ENCODE peak calls at places on chromosome 19, in four cellular contexts. One of them, this sample, is unnamed.

GRCh38 chr19:18239303-18239702 is 13.1 kb upstream of the PDE4C start:
- DNase-seq in hepatocyte: no peak
- DNase-seq in right cardiac atrium: no peak
- DNase-seq in pancreas: no peak
- DNase-seq in this sample: no peak

GRCh38 chr19:17576758-17577532 is 21.5 kb downstream of the COLGALT1 start:
- DNase-seq in right cardiac atrium: peak
- DNase-seq in hepatocyte: peak
- DNase-seq in pancreas: peak
- DNase-seq in this sample: peak

GRCh38 chr19:55493052-55493649 is 4.9 kb downstream of the SSC5D start:
- DNase-seq in right cardiac atrium: no peak
- DNase-seq in pancreas: peak
- DNase-seq in hepatocyte: no peak
- DNase-seq in this sample: no peak

GRCh38 chr19:5960005-5961001 is 17.6 kb downstream of the RANBP3 start:
- DNase-seq in pancreas: peak
- DNase-seq in right cardiac atrium: no peak
- DNase-seq in hepatocyte: no peak
- DNase-seq in this sample: no peak

GRCh38 chr19:8373867-8374813 is 10.2 kb downstream of the ANGPTL4 start:
- DNase-seq in right cardiac atrium: peak
- DNase-seq in hepatocyte: no peak
- DNase-seq in pancreas: peak
- DNase-seq in this sample: peak

GRCh38 chr19:46042252-46042883 is 1.6 kb upstream of the IGFL4 start:
- DNase-seq in right cardiac atrium: no peak
- DNase-seq in hepatocyte: no peak
- DNase-seq in pancreas: no peak
- DNase-seq in this sample: peak

GRCh38 chr19:18763674-18764590 is 27.2 kb downstream of the COMP start:
- DNase-seq in pancreas: no peak
- DNase-seq in hepatocyte: no peak
- DNase-seq in right cardiac atrium: peak
- DNase-seq in this sample: no peak

GRCh38 chr19:19348266-19348665 is 27.6 kb downstream of the MAU2 start:
- DNase-seq in pancreas: no peak
- DNase-seq in right cardiac atrium: no peak
- DNase-seq in hepatocyte: no peak
- DNase-seq in this sample: no peak

GRCh38 chr19:17721821-17722220 is 2.5 kb downstream of the MAP1S start:
- DNase-seq in hepatocyte: no peak
- DNase-seq in right cardiac atrium: peak
- DNase-seq in pancreas: no peak
- DNase-seq in this sample: no peak

GRCh38 chr19:3471954-3472655 is 8.2 kb downstream of the SMIM24 start:
- DNase-seq in pancreas: peak
- DNase-seq in right cardiac atrium: peak
- DNase-seq in hepatocyte: no peak
- DNase-seq in this sample: no peak

GRCh38 chr19:10061717-10062310 is 24.3 kb upstream of the SHFL start:
- DNase-seq in pancreas: no peak
- DNase-seq in right cardiac atrium: no peak
- DNase-seq in hepatocyte: no peak
- DNase-seq in this sample: no peak

GRCh38 chr19:41478875-41479756 is 36.2 kb downstream of the ERICH4 start:
- DNase-seq in right cardiac atrium: no peak
- DNase-seq in pancreas: no peak
- DNase-seq in hepatocyte: no peak
- DNase-seq in this sample: no peak

GRCh38 chr19:41479757-41480191 is 36.8 kb downstream of the ERICH4 start:
- DNase-seq in pancreas: peak
- DNase-seq in right cardiac atrium: peak
- DNase-seq in hepatocyte: no peak
- DNase-seq in this sample: no peak

GRCh38 chr19:41478171-41478570 is 35.2 kb downstream of the ERICH4 start:
- DNase-seq in right cardiac atrium: no peak
- DNase-seq in hepatocyte: no peak
- DNase-seq in pancreas: no peak
- DNase-seq in this sample: no peak

GRCh38 chr19:41476583-41476982 is 33.6 kb downstream of the ERICH4 start:
- DNase-seq in right cardiac atrium: no peak
- DNase-seq in hepatocyte: no peak
- DNase-seq in pancreas: no peak
- DNase-seq in this sample: no peak

GRCh38 chr19:41480336-41480735 is 37.4 kb downstream of the ERICH4 start:
- DNase-seq in right cardiac atrium: no peak
- DNase-seq in pancreas: no peak
- DNase-seq in hepatocyte: no peak
- DNase-seq in this sample: no peak
- H3K4me3 ChIP-seq in right cardiac atrium: no peak
- H3K4me3 ChIP-seq in pancreas: no peak
- H3K4me3 ChIP-seq in hepatocyte: no peak
- H3K4me3 ChIP-seq in this sample: no peak

DNA sequence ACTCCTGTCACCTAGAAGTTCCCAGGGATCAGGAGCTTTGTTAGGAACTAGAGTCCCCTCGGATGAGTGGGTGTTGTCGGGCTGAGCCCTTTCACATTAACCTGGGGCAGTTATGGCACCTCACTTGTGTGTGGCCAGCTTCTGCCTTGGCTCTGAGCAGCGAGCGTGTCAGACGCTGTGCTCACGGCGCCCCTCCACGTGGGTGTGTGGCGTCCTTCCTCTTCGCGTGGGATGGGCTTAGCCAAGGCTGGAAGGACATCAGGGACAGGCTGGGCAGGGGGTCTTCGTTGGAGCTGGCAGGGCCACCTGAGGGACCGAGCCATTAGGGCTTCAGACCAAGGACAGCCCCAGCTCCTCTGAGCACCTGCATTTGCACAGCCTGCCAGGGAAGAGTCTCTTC is 23.4 kb downstream of the DOT1L start:
- DNase-seq in hepatocyte: no peak
- DNase-seq in pancreas: no peak
- DNase-seq in right cardiac atrium: no peak
- DNase-seq in this sample: no peak
- H3K27ac ChIP-seq in hepatocyte: peak
- H3K27ac ChIP-seq in pancreas: no peak
- H3K27ac ChIP-seq in right cardiac atrium: peak
- H3K27ac ChIP-seq in this sample: no peak

DNA sequence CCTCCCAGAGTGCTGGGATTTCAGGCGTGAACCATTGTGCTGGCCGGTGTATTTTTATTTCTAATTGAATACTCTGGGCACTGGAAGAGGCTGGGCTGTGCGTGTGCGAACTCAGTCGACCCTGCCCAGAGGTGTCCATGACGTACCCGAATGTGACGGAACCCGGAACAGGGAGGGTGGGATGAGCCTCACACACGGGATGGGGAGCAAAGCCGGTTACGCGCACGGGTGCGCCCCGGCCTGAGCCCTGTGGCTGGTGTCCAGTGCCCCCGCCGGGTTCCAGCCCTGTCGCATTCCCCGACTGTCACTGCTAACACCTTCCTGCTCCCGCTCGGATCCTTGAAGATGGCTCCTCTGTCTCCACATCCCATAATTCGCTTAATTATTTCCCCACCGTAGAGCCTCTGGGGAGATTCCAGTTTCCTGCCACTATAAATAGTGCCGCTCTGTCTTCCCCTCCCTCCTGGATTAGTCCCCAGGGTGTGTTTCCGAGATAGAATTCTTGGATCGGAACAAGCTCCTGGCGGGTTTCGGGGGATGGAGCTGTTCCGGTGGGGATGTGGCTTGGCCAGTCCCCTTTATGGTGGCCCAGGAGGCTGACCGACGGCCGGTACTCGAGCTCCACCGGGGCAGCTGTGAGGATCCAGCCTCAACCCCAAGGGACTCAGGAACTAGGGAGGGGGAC is 22.0 kb downstream of the SBNO2 start:
- DNase-seq in hepatocyte: no peak
- DNase-seq in right cardiac atrium: peak
- DNase-seq in pancreas: no peak
- DNase-seq in this sample: no peak
- H3K4me3 ChIP-seq in hepatocyte: no peak
- H3K4me3 ChIP-seq in right cardiac atrium: no peak
- H3K4me3 ChIP-seq in pancreas: no peak
- H3K4me3 ChIP-seq in this sample: no peak

GRCh38 chr19:13969897-13970296 is 17.6 kb downstream of the DCAF15 start:
- DNase-seq in right cardiac atrium: no peak
- DNase-seq in pancreas: no peak
- DNase-seq in hepatocyte: no peak
- DNase-seq in this sample: no peak
- H3K27ac ChIP-seq in right cardiac atrium: no peak
- H3K27ac ChIP-seq in pancreas: no peak
- H3K27ac ChIP-seq in hepatocyte: no peak
- H3K27ac ChIP-seq in this sample: no peak